ENCODE peak calls at places on chromosomes 5 and 9, in eight cellular contexts. Q, S, A, P, G, M, F and W are unnamed samples.

GRCh38 chr9:123373447-123373923 is 17.5 kb downstream of the CRB2 start:
- DNase-seq in Q (no peak), S (no peak), A (no peak), P (no peak), G (no peak), M (no peak), F (no peak), W (no peak)

GRCh38 chr5:36417668-36418067 is 116.0 kb upstream of the RANBP3L start:
- DNase-seq in Q (no peak), S (no peak), A (no peak), P (no peak), G (no peak), M (no peak), F (no peak), W (no peak)

GRCh38 chr9:81622471-81623245 is 66.7 kb downstream of the TLE1 start:
- DNase-seq in Q (no peak), S (no peak), A (no peak), P (no peak), G (no peak), M (no peak), F (no peak), W (no peak)

GRCh38 chr9:98627291-98627690 is 81.4 kb downstream of the GABBR2 start:
- DNase-seq in Q (no peak), S (no peak), A (no peak), P (no peak), G (no peak), M (no peak), F (no peak), W (no peak)

GRCh38 chr5:66002415-66002814 is 76.0 kb downstream of the ERBIN start:
- DNase-seq in Q (no peak), S (no peak), A (no peak), P (no peak), G (no peak), M (no peak), F (no peak), W (no peak)

GRCh38 chr5:80516826-80517225 is 28.9 kb downstream of the FAM151B start:
- DNase-seq in Q (no peak), S (peak), A (no peak), P (peak), G (no peak), M (no peak), F (no peak), W (no peak)

GRCh38 chr9:69324549-69325401 is at the start of gene ENTREP1:
- DNase-seq in Q (peak), S (peak), A (peak), P (no peak), G (peak), M (no peak), F (peak), W (no peak)

GRCh38 chr5:171571663-171572062 is 152.2 kb downstream of the FGF18 start:
- DNase-seq in Q (no peak), S (no peak), A (no peak), P (no peak), G (no peak), M (no peak), F (no peak), W (no peak)

GRCh38 chr5:135446186-135446585 is 962 bp downstream of the DCANP1 start:
- DNase-seq in Q (no peak), S (no peak), A (peak), P (no peak), G (no peak), M (peak), F (no peak), W (no peak)

GRCh38 chr5:135594416-135594960 is 15.7 kb upstream of the CXCL14 start:
- DNase-seq in Q (no peak), S (no peak), A (peak), P (no peak), G (no peak), M (no peak), F (no peak), W (no peak)

GRCh38 chr5:66080664-66081063 is 63.4 kb upstream of the SREK1 start:
- DNase-seq in Q (no peak), S (no peak), A (no peak), P (no peak), G (no peak), M (no peak), F (no peak), W (no peak)

GRCh38 chr5:3657364-3658003 is 61.9 kb downstream of the IRX1 start:
- DNase-seq in Q (no peak), S (no peak), A (no peak), P (no peak), G (no peak), M (no peak), F (no peak), W (no peak)

GRCh38 chr9:78811562-78812276 is 514.8 kb downstream of the PSAT1 start:
- DNase-seq in Q (no peak), S (no peak), A (no peak), P (no peak), G (no peak), M (no peak), F (no peak), W (no peak)

GRCh38 chr5:79621056-79621455 is 8.8 kb downstream of the TENT2 start:
- DNase-seq in Q (no peak), S (no peak), A (no peak), P (peak), G (no peak), M (no peak), F (no peak), W (no peak)

GRCh38 chr9:536597-537511 is 304.6 kb upstream of the DMRT1 start:
- DNase-seq in Q (no peak), S (no peak), A (no peak), P (no peak), G (no peak), M (no peak), F (no peak), W (no peak)

GRCh38 chr5:132060501-132061161 is at the start of gene IL3:
- DNase-seq in Q (no peak), S (no peak), A (no peak), P (no peak), G (peak), M (peak), F (no peak), W (peak)

GRCh38 chr5:14873093-14873492 is 1.5 kb upstream of the ANKH start:
- DNase-seq in Q (no peak), S (no peak), A (no peak), P (no peak), G (no peak), M (no peak), F (no peak), W (no peak)

GRCh38 chr9:104608336-104608735 is 2.9 kb upstream of the OR13C2 start:
- DNase-seq in Q (no peak), S (no peak), A (no peak), P (no peak), G (no peak), M (no peak), F (no peak), W (no peak)
- TF ChIP-seq CTCF in Q (no peak), S (no peak), A (no peak), P (peak), G (no peak), M (no peak), F (no peak), W (no peak)

DNA sequence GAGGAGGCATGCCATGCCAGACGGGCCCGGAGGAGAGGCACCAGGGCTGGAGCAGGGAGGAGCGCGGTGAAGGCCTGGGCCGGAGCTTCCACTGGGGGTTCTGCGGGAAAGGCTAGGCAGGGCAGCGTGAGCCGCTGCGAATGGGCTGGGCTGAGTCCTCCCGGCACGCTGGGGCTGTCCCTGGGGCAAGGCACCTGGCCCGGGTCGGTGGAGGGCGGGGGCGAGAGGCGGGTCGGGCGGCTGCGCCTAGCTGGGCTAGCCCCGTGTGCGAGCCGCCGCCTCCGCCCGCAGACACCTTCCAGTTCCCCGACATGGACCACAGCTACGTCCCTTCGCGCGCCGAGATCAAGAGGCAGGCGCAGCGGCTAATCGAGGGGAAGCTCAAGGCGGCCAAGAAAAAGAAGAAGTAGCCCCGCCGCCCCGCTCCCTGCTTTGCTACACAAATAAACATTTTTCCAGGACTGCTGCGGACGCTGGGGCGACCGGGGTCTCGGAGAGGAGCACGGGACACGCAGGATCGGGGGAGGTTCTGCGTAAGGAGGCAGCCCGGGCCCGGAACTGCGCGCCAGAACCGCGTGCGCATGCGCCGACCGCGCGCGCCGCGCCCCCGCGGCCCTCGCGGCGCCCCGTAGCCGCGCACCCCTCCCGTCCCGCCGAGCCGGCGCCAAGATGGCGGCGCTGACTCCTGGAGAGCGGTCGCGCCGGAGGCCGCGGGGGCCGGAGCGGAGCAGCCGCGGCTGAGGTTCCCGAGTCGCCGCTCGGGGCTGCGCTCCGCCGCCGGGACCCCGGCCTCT is at the start of gene RABL6:
- DNase-seq in Q (peak), S (peak), A (peak), P (no peak), G (peak), M (peak), F (peak), W (peak)
- TF ChIP-seq CTCF in Q (no peak), S (no peak), A (no peak), P (no peak), G (no peak), M (no peak), F (no peak), W (no peak)

DNA sequence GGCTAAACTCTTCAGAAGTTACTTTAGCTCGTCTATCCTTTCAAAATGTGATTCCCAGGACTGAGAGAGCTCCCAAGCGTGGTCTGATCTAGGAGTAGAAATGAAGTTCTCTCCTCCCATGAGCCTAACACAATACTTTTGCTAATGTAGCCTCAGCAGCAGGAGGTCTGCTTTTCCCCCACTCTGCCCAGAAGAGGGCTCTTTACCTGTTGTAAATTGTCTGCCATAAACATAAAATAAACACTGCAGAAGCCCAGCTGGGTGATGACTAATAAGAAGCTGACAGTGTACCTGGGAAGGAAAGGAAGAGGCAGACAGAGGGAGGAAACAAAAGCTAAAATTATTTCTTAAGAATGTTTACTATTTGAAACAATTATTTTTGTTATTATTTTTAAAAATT is 15.4 kb downstream of the SLC36A3 start:
- DNase-seq in Q (no peak), S (no peak), A (no peak), P (no peak), G (no peak), M (no peak), F (no peak), W (no peak)
- TF ChIP-seq CTCF in Q (no peak), S (no peak), A (no peak), P (peak), G (no peak), M (no peak), F (no peak), W (no peak)

GRCh38 chr5:111478266-111478665 is 34.1 kb downstream of the STARD4 start:
- DNase-seq in Q (no peak), S (no peak), A (no peak), P (no peak), G (no peak), M (no peak), F (no peak), W (no peak)
- TF ChIP-seq CTCF in Q (no peak), S (no peak), A (no peak), P (no peak), G (no peak), M (no peak), F (no peak), W (no peak)

GRCh38 chr9:6943293-6943692 is 185.5 kb downstream of the KDM4C start:
- DNase-seq in Q (no peak), S (no peak), A (no peak), P (no peak), G (no peak), M (no peak), F (no peak), W (no peak)
- TF ChIP-seq CTCF in Q (no peak), S (no peak), A (no peak), P (no peak), G (no peak), M (no peak), F (no peak), W (no peak)

DNA sequence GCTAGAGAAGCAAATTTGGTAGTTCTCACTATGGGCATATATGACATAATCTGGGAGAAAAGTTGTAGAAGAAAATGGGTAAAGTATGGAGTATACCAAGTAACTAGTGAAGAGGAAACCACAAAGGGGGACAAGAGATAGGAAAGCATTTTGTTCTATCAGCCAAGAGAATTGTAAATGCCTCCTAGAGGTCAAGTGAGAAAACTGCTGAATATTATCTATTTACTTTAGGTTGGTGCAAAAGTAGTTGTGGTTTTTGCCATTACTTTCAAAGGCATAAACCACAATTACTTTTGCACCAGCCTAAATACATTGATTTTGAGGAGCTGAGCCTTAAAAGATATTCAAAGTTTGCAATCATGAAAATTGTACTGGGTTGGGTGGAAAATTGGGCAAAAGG is 126.7 kb upstream of the GRHPR start:
- DNase-seq in Q (no peak), S (peak), A (no peak), P (no peak), G (no peak), M (no peak), F (no peak), W (no peak)
- TF ChIP-seq CTCF in Q (no peak), S (peak), A (no peak), P (peak), G (no peak), M (no peak), F (no peak), W (no peak)

GRCh38 chr5:138616508-138616907 is 41.3 kb upstream of the HSPA9 start:
- DNase-seq in Q (no peak), S (no peak), A (no peak), P (no peak), G (no peak), M (no peak), F (no peak), W (no peak)

GRCh38 chr5:138606378-138606777 is 31.2 kb upstream of the HSPA9 start:
- DNase-seq in Q (no peak), S (no peak), A (no peak), P (no peak), G (no peak), M (no peak), F (no peak), W (no peak)

GRCh38 chr5:138615461-138615860 is 40.3 kb upstream of the HSPA9 start:
- DNase-seq in Q (no peak), S (no peak), A (no peak), P (no peak), G (no peak), M (no peak), F (no peak), W (no peak)

GRCh38 chr5:138610468-138611294 is 35.5 kb upstream of the HSPA9 start:
- DNase-seq in Q (no peak), S (peak), A (no peak), P (no peak), G (no peak), M (no peak), F (no peak), W (no peak)

GRCh38 chr5:138611295-138612220 is 36.4 kb upstream of the HSPA9 start:
- DNase-seq in Q (no peak), S (no peak), A (peak), P (no peak), G (peak), M (no peak), F (no peak), W (no peak)
- TF ChIP-seq CTCF in Q (no peak), S (no peak), A (no peak), P (no peak), G (no peak), M (no peak), F (no peak), W (no peak)